ENCODE peak calls at places on chromosomes 2 and 18, in seven cellular contexts. G, N, Y, U, H, Q and B are unnamed samples.

GRCh38 chr18:7789853-7790552 is 222.9 kb downstream of the PTPRM start:
- DNase-seq in G (no peak), N (peak; percentile 65), U (peak; percentile 31), Q (no peak), Y (no peak), H (peak; percentile 67), B (no peak)

GRCh38 chr2:218276986-218277755 is 6.9 kb downstream of the PNKD start:
- DNase-seq in U (no peak), N (peak; percentile 15), Y (no peak), H (no peak), Q (no peak), G (no peak), B (no peak)

GRCh38 chr2:101253013-101253712 is 477 bp downstream of the CNOT11 start:
- DNase-seq in Y (peak; percentile 60), N (peak; percentile 83), Q (no peak), G (peak; percentile 84), U (no peak), H (peak; percentile 73), B (peak; percentile 65)

GRCh38 chr2:12034303-12034861 is 287.9 kb downstream of the LPIN1 start:
- DNase-seq in Y (no peak), H (no peak), Q (no peak), U (no peak), G (no peak), N (no peak), B (no peak)

GRCh38 chr2:23533014-23533730 is 148.2 kb downstream of the KLHL29 start:
- DNase-seq in Q (no peak), H (no peak), G (no peak), U (no peak), N (no peak), Y (no peak), B (no peak)

GRCh38 chr2:16038586-16038985 is 98.2 kb downstream of the MYCN start:
- DNase-seq in G (no peak), Y (no peak), H (no peak), U (no peak), Q (no peak), N (no peak), B (no peak)

GRCh38 chr2:105176429-105176828 is 65.1 kb upstream of the GPR45 start:
- DNase-seq in Q (no peak), N (no peak), U (no peak), H (no peak), G (no peak), Y (no peak), B (no peak)

GRCh38 chr2:48341556-48342133 is 188.3 kb upstream of the STON1 start:
- DNase-seq in Y (no peak), Q (no peak), G (no peak), H (no peak), N (no peak), U (no peak), B (no peak)

GRCh38 chr18:13366131-13366530 is 147.6 kb downstream of the LDLRAD4 start:
- DNase-seq in U (no peak), N (no peak), G (no peak), Q (no peak), H (no peak), Y (no peak), B (no peak)

GRCh38 chr2:234917245-234917975 is 34.4 kb upstream of the SH3BP4 start:
- DNase-seq in G (no peak), H (no peak), U (no peak), Q (no peak), N (peak; percentile 38), Y (no peak), B (no peak)

GRCh38 chr2:207015901-207016300 is 76.6 kb downstream of the CPO start:
- DNase-seq in U (no peak), N (peak; percentile 15), H (no peak), Y (no peak), G (no peak), Q (no peak), B (no peak)

GRCh38 chr2:153622285-153622684 is 143.7 kb upstream of the RPRM start:
- DNase-seq in Q (no peak), G (no peak), H (peak; percentile 3), Y (no peak), N (peak; percentile 10), U (peak; percentile 3), B (no peak)

GRCh38 chr2:155382781-155383180 is 684.3 kb downstream of the KCNJ3 start:
- DNase-seq in G (no peak), N (no peak), Y (no peak), U (no peak), H (no peak), Q (no peak), B (no peak)

GRCh38 chr2:237228226-237228625 is 142.5 kb downstream of the COPS8 start:
- DNase-seq in Y (no peak), U (no peak), N (no peak), G (no peak), H (no peak), Q (no peak), B (no peak)

GRCh38 chr18:7760967-7761946 is 194.1 kb downstream of the PTPRM start:
- DNase-seq in U (peak; percentile 81), H (peak; percentile 29), Y (no peak), Q (no peak), G (no peak), N (peak; percentile 36), B (no peak)

GRCh38 chr18:22541232-22541631 is 123.5 kb upstream of the CTAGE1 start:
- DNase-seq in H (no peak), U (peak; percentile 5), Q (no peak), Y (no peak), G (no peak), N (no peak), B (no peak)

GRCh38 chr2:234974501-234975385 is 22.9 kb downstream of the SH3BP4 start:
- DNase-seq in N (peak; percentile 91), Q (no peak), H (peak; percentile 50), U (no peak), G (no peak), Y (no peak), B (no peak)

GRCh38 chr2:172102858-172103359 is at the start of gene DLX2:
- DNase-seq in Q (no peak), G (peak; percentile 39), U (peak; percentile 93), Y (peak; percentile 73), H (peak; percentile 97), N (peak; percentile 97), B (peak; percentile 93)

GRCh38 chr2:38265461-38265860 is 111.6 kb downstream of the ATL2 start:
- DNase-seq in Q (no peak), Y (no peak), H (no peak), N (no peak), G (no peak), U (no peak), B (no peak)

GRCh38 chr18:36327352-36328316 is 30.1 kb downstream of the FHOD3 start:
- DNase-seq in Y (peak; percentile 35), G (no peak), Q (no peak), H (no peak), N (no peak), U (no peak), B (no peak)

GRCh38 chr2:64453710-64454315 is at the start of gene LGALSL:
- DNase-seq in G (peak; percentile 7), Q (no peak), N (peak; percentile 63), U (peak; percentile 66), Y (peak; percentile 79), H (peak; percentile 76), B (peak; percentile 74)

GRCh38 chr18:67633939-67634338 is 117.4 kb upstream of the DSEL start:
- DNase-seq in H (no peak), N (no peak), G (no peak), U (no peak), Y (no peak), Q (no peak), B (no peak)

GRCh38 chr2:229952256-229952835 is 30.0 kb downstream of the FBXO36 start:
- DNase-seq in Q (no peak), G (no peak), N (no peak), Y (no peak), H (no peak), U (no peak), B (no peak)

DNA sequence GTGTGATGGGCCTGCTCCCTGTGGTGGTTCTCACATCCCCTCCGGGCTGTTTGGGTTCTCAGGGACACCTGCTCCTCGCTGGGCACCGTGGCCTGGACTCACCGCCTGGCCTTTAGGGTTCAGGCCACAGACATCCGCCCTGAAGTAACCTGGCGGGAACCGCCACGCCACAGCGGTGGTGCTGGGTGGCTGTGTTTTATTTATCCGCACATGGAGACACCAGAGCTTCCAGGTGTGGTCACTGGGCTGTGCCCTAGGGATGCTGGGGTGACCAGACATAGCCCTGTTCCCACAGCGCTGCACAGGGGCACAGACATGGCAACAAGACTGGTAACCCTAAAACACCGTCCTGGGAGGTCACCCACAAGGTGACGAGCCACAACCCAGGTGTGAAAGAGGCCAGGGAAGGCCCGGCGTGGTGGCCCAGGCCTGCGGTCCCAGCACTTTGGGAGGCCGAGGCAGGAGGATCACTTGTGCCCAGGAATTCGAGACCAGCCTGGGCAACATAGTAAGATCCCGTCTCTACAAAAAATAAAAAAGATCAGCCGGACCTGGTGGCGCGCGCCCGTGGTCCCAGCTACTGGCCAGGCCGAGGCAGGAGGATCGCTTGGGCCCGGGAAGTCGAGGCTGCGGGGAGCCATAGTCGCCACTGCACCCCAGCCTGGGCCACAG is 649 bp upstream of the HSBP1L1 start:
- DNase-seq in Q (no peak), H (no peak), N (no peak), Y (no peak), G (no peak), U (no peak), B (no peak)
- H3K27me3 ChIP-seq in Q (no peaks in the 10 kb centered on the region), H (no peaks in the 10 kb centered on the region), N (no peaks in the 10 kb centered on the region), Y (no peaks in the 10 kb centered on the region), G (no peaks in the 10 kb centered on the region), U (no peaks in the 10 kb centered on the region), B (no peaks in the 10 kb centered on the region)

DNA sequence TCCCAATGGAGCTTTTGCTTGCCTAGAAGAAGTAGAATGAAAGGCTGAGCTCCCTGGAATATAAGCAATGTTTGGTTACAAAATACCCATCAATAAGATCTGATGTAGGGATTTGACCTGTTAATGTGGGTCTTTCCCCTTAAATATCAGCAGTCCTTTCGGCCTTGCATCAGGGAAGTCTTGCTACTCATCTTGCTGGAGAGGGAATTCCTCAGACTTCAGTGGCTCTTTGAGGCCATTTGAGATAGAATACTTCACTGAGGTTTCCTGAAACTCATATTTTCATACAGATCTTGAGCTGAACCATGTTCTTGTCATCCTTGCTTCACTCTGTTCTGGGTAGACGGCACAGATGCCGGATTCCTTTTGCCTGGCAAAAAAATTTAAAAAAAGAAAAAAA is 3.9 kb downstream of the TWIST2 start:
- DNase-seq in Y (no peak), H (peak; percentile 66), U (no peak), G (no peak), Q (no peak), N (peak; percentile 62), B (no peak)
- H3K9me3 ChIP-seq in Y (no peaks in the 10 kb centered on the region), H (no peaks in the 10 kb centered on the region), U (no peaks in the 10 kb centered on the region), G (no peaks in the 10 kb centered on the region), Q (no peaks in the 10 kb centered on the region), N (no peaks in the 10 kb centered on the region), B (no peaks in the 10 kb centered on the region)

GRCh38 chr18:55478301-55478660 is 109.7 kb downstream of the TCF4 start:
- DNase-seq in Y (no peak), H (no peak), U (no peak), Q (no peak), N (no peak), G (no peak), B (no peak)
- H3K4me3 ChIP-seq in Y (peak overlapping the region; percentile 31), H (peak overlapping the region; percentile 84), U (no peak overlapping the region), Q (peak overlapping the region; percentile 37), N (peak overlapping the region; percentile 88), G (no peak overlapping the region), B (peak overlapping the region; percentile 55)

DNA sequence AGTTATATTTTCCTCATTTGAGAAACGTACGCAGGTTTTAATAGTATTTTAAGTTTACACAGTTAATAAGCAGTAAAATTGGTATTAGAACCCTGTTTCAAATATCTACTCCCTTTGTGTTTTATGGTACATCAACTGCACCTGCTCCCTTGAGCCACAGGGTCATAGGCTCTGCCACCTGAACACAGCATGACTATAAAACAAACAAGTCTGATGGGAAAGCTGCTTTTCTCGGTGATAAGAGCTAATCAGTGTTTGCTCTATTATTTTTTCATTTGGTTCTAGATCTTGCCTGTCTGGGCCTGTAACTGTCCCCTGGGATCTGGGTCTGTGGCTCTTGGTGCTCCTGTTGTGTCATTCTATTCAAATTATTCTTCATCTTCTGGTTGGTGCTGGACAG is 314.7 kb upstream of the LRP1B start:
- DNase-seq in U (no peak), Y (no peak), G (no peak), Q (no peak), N (no peak), H (no peak), B (no peak)
- H3K27me3 ChIP-seq in U (no peaks in the 10 kb centered on the region), Y (no peaks in the 10 kb centered on the region), G (no peaks in the 10 kb centered on the region), Q (no peaks in the 10 kb centered on the region), N (no peaks in the 10 kb centered on the region), H (no peaks in the 10 kb centered on the region), B (no peaks in the 10 kb centered on the region)